ENCODE peak calls at places on chromosomes 3 and 15, in five cellular contexts. One of them, this sample, is unnamed.

GRCh38 chr15:88804257-88804656 is 1.0 kb downstream of the ACAN start:
- DNase-seq in astrocyte of the hippocampus: no peak
- DNase-seq in SW 1271: no peak
- DNase-seq in activated gamma-delta T cell treated with Interleukin-2 at 50 U/mL for 16 hours: no peak
- DNase-seq in foreskin fibroblast: no peak
- DNase-seq in this sample: no peak

GRCh38 chr3:138812806-138813205 is 21.9 kb downstream of the PIK3CB start:
- DNase-seq in astrocyte of the hippocampus: no peak
- DNase-seq in SW 1271: no peak
- DNase-seq in activated gamma-delta T cell treated with Interleukin-2 at 50 U/mL for 16 hours: no peak
- DNase-seq in foreskin fibroblast: peak
- DNase-seq in this sample: no peak

GRCh38 chr3:51953445-51953844 is 1.7 kb upstream of the GPR62 start:
- DNase-seq in astrocyte of the hippocampus: no peak
- DNase-seq in SW 1271: no peak
- DNase-seq in activated gamma-delta T cell treated with Interleukin-2 at 50 U/mL for 16 hours: no peak
- DNase-seq in foreskin fibroblast: peak
- DNase-seq in this sample: no peak

GRCh38 chr15:62343397-62343796 is 178.3 kb upstream of the C2CD4B start:
- DNase-seq in astrocyte of the hippocampus: no peak
- DNase-seq in SW 1271: no peak
- DNase-seq in activated gamma-delta T cell treated with Interleukin-2 at 50 U/mL for 16 hours: no peak
- DNase-seq in foreskin fibroblast: no peak
- DNase-seq in this sample: no peak

GRCh38 chr3:141112686-141113255 is 61.6 kb downstream of the SPSB4 start:
- DNase-seq in astrocyte of the hippocampus: no peak
- DNase-seq in SW 1271: no peak
- DNase-seq in activated gamma-delta T cell treated with Interleukin-2 at 50 U/mL for 16 hours: no peak
- DNase-seq in foreskin fibroblast: no peak
- DNase-seq in this sample: no peak

GRCh38 chr3:49616491-49616941 is 57.6 kb upstream of the APEH start:
- DNase-seq in astrocyte of the hippocampus: peak
- DNase-seq in SW 1271: no peak
- DNase-seq in activated gamma-delta T cell treated with Interleukin-2 at 50 U/mL for 16 hours: no peak
- DNase-seq in foreskin fibroblast: no peak
- DNase-seq in this sample: peak

GRCh38 chr15:55494927-55495326 is 13.1 kb downstream of the DNAAF4 start:
- DNase-seq in astrocyte of the hippocampus: no peak
- DNase-seq in SW 1271: no peak
- DNase-seq in activated gamma-delta T cell treated with Interleukin-2 at 50 U/mL for 16 hours: no peak
- DNase-seq in foreskin fibroblast: no peak
- DNase-seq in this sample: no peak

GRCh38 chr3:30578479-30578878 is 27.9 kb upstream of the TGFBR2 start:
- DNase-seq in astrocyte of the hippocampus: peak
- DNase-seq in SW 1271: no peak
- DNase-seq in activated gamma-delta T cell treated with Interleukin-2 at 50 U/mL for 16 hours: no peak
- DNase-seq in foreskin fibroblast: peak
- DNase-seq in this sample: peak

GRCh38 chr3:154657265-154657664 is 227.3 kb upstream of the GPR149 start:
- DNase-seq in astrocyte of the hippocampus: no peak
- DNase-seq in SW 1271: no peak
- DNase-seq in activated gamma-delta T cell treated with Interleukin-2 at 50 U/mL for 16 hours: no peak
- DNase-seq in foreskin fibroblast: no peak
- DNase-seq in this sample: no peak

GRCh38 chr3:171190668-171191067 is 164.1 kb upstream of the SLC2A2 start:
- DNase-seq in astrocyte of the hippocampus: no peak
- DNase-seq in SW 1271: no peak
- DNase-seq in activated gamma-delta T cell treated with Interleukin-2 at 50 U/mL for 16 hours: no peak
- DNase-seq in foreskin fibroblast: no peak
- DNase-seq in this sample: peak

GRCh38 chr15:69595009-69595825 is 142.6 kb downstream of the RPLP1 start:
- DNase-seq in astrocyte of the hippocampus: peak
- DNase-seq in SW 1271: no peak
- DNase-seq in activated gamma-delta T cell treated with Interleukin-2 at 50 U/mL for 16 hours: no peak
- DNase-seq in foreskin fibroblast: no peak
- DNase-seq in this sample: peak

GRCh38 chr15:29322407-29322806 is 52.8 kb upstream of the NSMCE3 start:
- DNase-seq in astrocyte of the hippocampus: peak
- DNase-seq in SW 1271: no peak
- DNase-seq in activated gamma-delta T cell treated with Interleukin-2 at 50 U/mL for 16 hours: no peak
- DNase-seq in foreskin fibroblast: no peak
- DNase-seq in this sample: no peak

GRCh38 chr3:39254806-39255449 is 24.9 kb downstream of the CX3CR1 start:
- DNase-seq in astrocyte of the hippocampus: no peak
- DNase-seq in SW 1271: no peak
- DNase-seq in activated gamma-delta T cell treated with Interleukin-2 at 50 U/mL for 16 hours: no peak
- DNase-seq in foreskin fibroblast: peak
- DNase-seq in this sample: peak

GRCh38 chr15:101137312-101137940 is 114.4 kb downstream of the CHSY1 start:
- DNase-seq in astrocyte of the hippocampus: no peak
- DNase-seq in SW 1271: no peak
- DNase-seq in activated gamma-delta T cell treated with Interleukin-2 at 50 U/mL for 16 hours: no peak
- DNase-seq in foreskin fibroblast: no peak
- DNase-seq in this sample: no peak

GRCh38 chr3:9400626-9401025 is 3.2 kb downstream of the SETD5 start:
- DNase-seq in astrocyte of the hippocampus: no peak
- DNase-seq in SW 1271: peak
- DNase-seq in activated gamma-delta T cell treated with Interleukin-2 at 50 U/mL for 16 hours: no peak
- DNase-seq in foreskin fibroblast: no peak
- DNase-seq in this sample: no peak

GRCh38 chr3:65785065-65785645 is 253.6 kb downstream of the MAGI1 start:
- DNase-seq in astrocyte of the hippocampus: peak
- DNase-seq in SW 1271: peak
- DNase-seq in activated gamma-delta T cell treated with Interleukin-2 at 50 U/mL for 16 hours: no peak
- DNase-seq in foreskin fibroblast: peak
- DNase-seq in this sample: peak

GRCh38 chr15:90043611-90044010 is 42.5 kb downstream of the ZNF710 start:
- DNase-seq in astrocyte of the hippocampus: no peak
- DNase-seq in SW 1271: no peak
- DNase-seq in activated gamma-delta T cell treated with Interleukin-2 at 50 U/mL for 16 hours: no peak
- DNase-seq in foreskin fibroblast: no peak
- DNase-seq in this sample: no peak